ENCODE peak calls at places on chromosomes 3 and 15, in six cellular contexts. B is EL; R is activated CD4-positive, alpha-beta T cell treated with anti-CD3 and anti-CD28 coated beads, Interleukin-2, amount 10 ng/mL, durations not matched to agents 7 days and 5 days; G is cardiac muscle cell; D is GM06990; K is cerebellum. J is an unnamed sample.

GRCh38 chr3:117722856-117723255 is 1013.3 kb downstream of the TUSC7 start:
- DNase-seq in K (no peak), B (no peak), R (no peak), G (no peak), D (peak; percentile 8), J (no peak)

GRCh38 chr3:130539005-130539404 is 22.0 kb downstream of the COL6A6 start:
- DNase-seq in D (no peak), R (peak; percentile 34), K (no peak), G (peak; percentile 67), B (peak; percentile 38), J (peak; percentile 68)

GRCh38 chr3:42698911-42699230 is 3.7 kb downstream of the HHATL start:
- DNase-seq in K (no peak), B (no peak), D (no peak), G (no peak), R (no peak), J (no peak)

GRCh38 chr15:50183112-50183794 is 1.3 kb downstream of the SLC27A2 start:
- DNase-seq in K (no peak), R (peak; percentile 24), D (peak; percentile 27), B (no peak), G (no peak), J (no peak)

GRCh38 chr15:75720787-75721461 is 8.3 kb upstream of the CSPG4 start:
- DNase-seq in R (peak; percentile 23), B (no peak), D (no peak), G (no peak), K (peak; percentile 69), J (peak; percentile 66)

GRCh38 chr3:186821429-186822367 is 15.4 kb upstream of the RFC4 start:
- DNase-seq in B (peak; percentile 81), R (peak; percentile 54), K (no peak), D (no peak), G (peak; percentile 80), J (peak; percentile 59)

GRCh38 chr3:136752046-136752326 is 192 bp downstream of the STAG1 start:
- DNase-seq in B (no peak), R (no peak), G (no peak), K (no peak), D (no peak), J (no peak)

GRCh38 chr3:12869025-12869695 is 27.8 kb upstream of the RPL32 start:
- DNase-seq in B (peak; percentile 12), G (peak; percentile 22), K (no peak), R (peak; percentile 20), D (peak; percentile 41), J (peak; percentile 72)

GRCh38 chr15:59545573-59545972 is 66.0 kb upstream of the GCNT3 start:
- DNase-seq in G (no peak), D (no peak), R (no peak), B (no peak), K (no peak), J (no peak)

GRCh38 chr3:57012847-57013246 is 47.6 kb upstream of the SPATA12 start:
- DNase-seq in B (no peak), G (no peak), D (no peak), R (no peak), K (no peak), J (no peak)

GRCh38 chr15:81548350-81549116 is 174.5 kb upstream of the TMC3 start:
- DNase-seq in G (peak; percentile 7), R (no peak), D (no peak), K (no peak), B (peak; percentile 4), J (no peak)

GRCh38 chr15:60787737-60788513 is 309.0 kb upstream of the ICE2 start:
- DNase-seq in K (no peak), B (peak; percentile 9), D (no peak), R (peak; percentile 24), G (no peak), J (no peak)

GRCh38 chr3:53579636-53580035 is 85.2 kb downstream of the CACNA1D start:
- DNase-seq in K (no peak), R (no peak), D (no peak), G (no peak), B (no peak), J (no peak)

GRCh38 chr15:79824321-79824720 is 72.5 kb downstream of the MTHFS start:
- DNase-seq in D (no peak), G (no peak), B (no peak), K (no peak), R (no peak), J (no peak)

GRCh38 chr15:66072616-66073361 is 180.8 kb downstream of the MEGF11 start:
- DNase-seq in R (no peak), K (no peak), D (no peak), G (peak; percentile 43), B (peak; percentile 42), J (no peak)

GRCh38 chr3:48990636-48991421 is 788 bp downstream of the P4HTM start:
- DNase-seq in D (no peak), K (peak; percentile 65), G (peak; percentile 25), B (peak; percentile 35), R (peak; percentile 48), J (peak; percentile 31)

GRCh38 chr3:152452318-152452717 is 183.6 kb downstream of the MBNL1 start:
- DNase-seq in K (no peak), G (no peak), D (no peak), B (peak; percentile 20), R (no peak), J (no peak)

GRCh38 chr3:38157562-38157961 is 7.8 kb upstream of the OXSR1 start:
- DNase-seq in B (no peak), G (no peak), R (no peak), K (peak; percentile 59), D (no peak), J (no peak)

GRCh38 chr3:187165144-187165543 is 25.8 kb upstream of the RPL39L start:
- DNase-seq in K (peak; percentile 45), B (peak; percentile 60), D (no peak), R (peak; percentile 65), G (peak; percentile 73), J (peak; percentile 71)

GRCh38 chr3:194103475-194103874 is 32.5 kb upstream of the HES1 start:
- DNase-seq in G (no peak), K (no peak), D (peak; percentile 35), B (no peak), R (peak; percentile 40), J (no peak)

GRCh38 chr3:100973594-100973993 is 19.6 kb downstream of the ABI3BP start:
- DNase-seq in D (no peak), G (no peak), R (no peak), K (no peak), B (no peak), J (no peak)

GRCh38 chr15:35439291-35439690 is 106.7 kb downstream of the DPH6 start:
- DNase-seq in R (no peak), G (peak; percentile 83), K (no peak), B (peak; percentile 65), D (no peak), J (no peak)

GRCh38 chr15:70126382-70126781 is 28.7 kb upstream of the TLE3 start:
- DNase-seq in B (no peak), D (no peak), K (no peak), R (no peak), G (no peak), J (no peak)

GRCh38 chr15:67550522-67550921 is 8.0 kb downstream of the MAP2K5 start:
- DNase-seq in D (no peak), K (no peak), G (peak; percentile 22), B (peak; percentile 51), R (no peak), J (no peak)

GRCh38 chr15:29268706-29269484 is 727 bp downstream of the NSMCE3 start:
- DNase-seq in B (peak; percentile 50), R (peak; percentile 63), D (no peak), G (peak; percentile 33), K (peak; percentile 31), J (peak; percentile 35)